ENCODE peak calls at places on chromosomes 7 and 10, in five cellular contexts. L, R, P, S and D are unnamed samples.

GRCh38 chr10:43225787-43226153 is 41.1 kb downstream of the RASGEF1A start:
- DNase-seq in L (no peak), R (no peak), P (no peak), S (no peak), D (no peak)

GRCh38 chr7:1323178-1324027 is 90.7 kb downstream of the UNCX start:
- DNase-seq in L (no peak), R (no peak), P (no peak), S (no peak), D (no peak)

GRCh38 chr10:101779544-101780186 is 3.6 kb downstream of the NPM3 start:
- DNase-seq in L (no peak), R (peak; percentile 73), P (peak; percentile 25), S (no peak), D (peak; percentile 87)

GRCh38 chr10:124372906-124373305 is 45.8 kb downstream of the OAT start:
- DNase-seq in L (no peak), R (no peak), P (no peak), S (no peak), D (no peak)

GRCh38 chr10:83555264-83555663 is 584.0 kb upstream of the GHITM start:
- DNase-seq in L (no peak), R (no peak), P (peak; percentile 23), S (no peak), D (no peak)

GRCh38 chr7:90916319-90916718 is 320.2 kb downstream of the CDK14 start:
- DNase-seq in L (no peak), R (no peak), P (no peak), S (no peak), D (peak; percentile 49)

GRCh38 chr7:140625908-140626868 is 14.4 kb downstream of the DENND2A start:
- DNase-seq in L (no peak), R (peak; percentile 83), P (no peak), S (no peak), D (peak; percentile 77)

GRCh38 chr7:1673581-1674102 is 3.6 kb downstream of the ELFN1 start:
- DNase-seq in L (no peak), R (no peak), P (no peak), S (no peak), D (no peak)

GRCh38 chr7:70618020-70618551 is 513.9 kb upstream of the GALNT17 start:
- DNase-seq in L (no peak), R (no peak), P (no peak), S (no peak), D (no peak)

GRCh38 chr7:151930026-151930653 is 26.1 kb upstream of the GALNTL5 start:
- DNase-seq in L (no peak), R (no peak), P (no peak), S (no peak), D (no peak)

GRCh38 chr7:94882891-94883290 is 24.5 kb upstream of the PPP1R9A start:
- DNase-seq in L (no peak), R (no peak), P (no peak), S (no peak), D (no peak)

GRCh38 chr10:122468923-122469781 is 7.8 kb downstream of the HTRA1 start:
- DNase-seq in L (peak; percentile 6), R (peak; percentile 88), P (no peak), S (no peak), D (no peak)

GRCh38 chr10:4073912-4074311 is 288.9 kb upstream of the KLF6 start:
- DNase-seq in L (no peak), R (no peak), P (no peak), S (no peak), D (no peak)

GRCh38 chr10:70255329-70256299 is 22.4 kb upstream of the PPA1 start:
- DNase-seq in L (peak; percentile 82), R (no peak), P (no peak), S (no peak), D (peak; percentile 37)

GRCh38 chr10:119489572-119490326 is 52.8 kb downstream of the RGS10 start:
- DNase-seq in L (peak; percentile 16), R (peak; percentile 55), P (no peak), S (peak; percentile 67), D (peak; percentile 85)

GRCh38 chr7:4790516-4790991 is 15.1 kb downstream of the AP5Z1 start:
- DNase-seq in L (no peak), R (no peak), P (no peak), S (no peak), D (no peak)

GRCh38 chr10:124737221-124737620 is 7.0 kb downstream of the FAM53B start:
- DNase-seq in L (no peak), R (no peak), P (no peak), S (no peak), D (no peak)

GRCh38 chr10:101131962-101132635 is 999 bp downstream of the TLX1 start:
- DNase-seq in L (no peak), R (no peak), P (no peak), S (no peak), D (peak; percentile 54)

GRCh38 chr7:36205844-36206243 is 52.8 kb downstream of the EEPD1 start:
- DNase-seq in L (no peak), R (no peak), P (no peak), S (no peak), D (no peak)

GRCh38 chr7:120933475-120933874 is 17.1 kb upstream of the ING3 start:
- DNase-seq in L (no peak), R (no peak), P (no peak), S (no peak), D (no peak)

GRCh38 chr10:101014966-101015581 is 15.5 kb downstream of the LZTS2 start:
- DNase-seq in L (no peak), R (peak; percentile 62), P (no peak), S (no peak), D (no peak)

GRCh38 chr7:120717166-120717565 is 140.8 kb downstream of the TSPAN12 start:
- DNase-seq in L (peak; percentile 6), R (no peak), P (no peak), S (no peak), D (no peak)

GRCh38 chr10:69684020-69684980 is 54.3 kb downstream of the FAM241B start:
- DNase-seq in L (peak; percentile 46), R (no peak), P (no peak), S (no peak), D (no peak)

GRCh38 chr10:57692255-57692980 is 575.3 kb downstream of the IPMK start:
- DNase-seq in L (no peak), R (peak; percentile 69), P (no peak), S (no peak), D (peak; percentile 59)

GRCh38 chr7:132709971-132710567 is 133.8 kb upstream of the PLXNA4 start:
- DNase-seq in L (peak; percentile 10), R (peak; percentile 25), P (no peak), S (peak; percentile 36), D (peak; percentile 74)

GRCh38 chr10:114541081-114541833 is 116.8 kb downstream of the ABLIM1 start:
- DNase-seq in L (no peak), R (no peak), P (no peak), S (no peak), D (no peak)

GRCh38 chr7:41870505-41871138 is 167.7 kb upstream of the INHBA start:
- DNase-seq in L (no peak), R (no peak), P (peak; percentile 53), S (no peak), D (no peak)

GRCh38 chr10:80996615-80997193 is 459.0 kb downstream of the SH2D4B start:
- DNase-seq in L (no peak), R (no peak), P (no peak), S (no peak), D (no peak)

GRCh38 chr10:22253578-22253882 is 35.7 kb upstream of the EBLN1 start:
- DNase-seq in L (no peak), R (no peak), P (no peak), S (no peak), D (peak; percentile 67)

GRCh38 chr7:951881-952547 is 2.5 kb downstream of the ADAP1 start:
- DNase-seq in L (no peak), R (no peak), P (no peak), S (no peak), D (no peak)

GRCh38 chr7:105932835-105933477 is 30.1 kb upstream of the CDHR3 start:
- DNase-seq in L (no peak), R (no peak), P (no peak), S (no peak), D (peak; percentile 56)

GRCh38 chr10:72133517-72133916 is 45.2 kb upstream of the SPOCK2 start:
- DNase-seq in L (peak; percentile 18), R (no peak), P (peak; percentile 92), S (no peak), D (no peak)

GRCh38 chr10:128161031-128161430 is 34.8 kb upstream of the MKI67 start:
- DNase-seq in L (no peak), R (no peak), P (no peak), S (no peak), D (no peak)

GRCh38 chr7:1433128-1433920 is 25.9 kb downstream of the MICALL2 start:
- DNase-seq in L (no peak), R (no peak), P (no peak), S (no peak), D (no peak)

GRCh38 chr7:134856141-134856540 is 76.7 kb downstream of the CALD1 start:
- DNase-seq in L (no peak), R (no peak), P (no peak), S (no peak), D (no peak)

DNA sequence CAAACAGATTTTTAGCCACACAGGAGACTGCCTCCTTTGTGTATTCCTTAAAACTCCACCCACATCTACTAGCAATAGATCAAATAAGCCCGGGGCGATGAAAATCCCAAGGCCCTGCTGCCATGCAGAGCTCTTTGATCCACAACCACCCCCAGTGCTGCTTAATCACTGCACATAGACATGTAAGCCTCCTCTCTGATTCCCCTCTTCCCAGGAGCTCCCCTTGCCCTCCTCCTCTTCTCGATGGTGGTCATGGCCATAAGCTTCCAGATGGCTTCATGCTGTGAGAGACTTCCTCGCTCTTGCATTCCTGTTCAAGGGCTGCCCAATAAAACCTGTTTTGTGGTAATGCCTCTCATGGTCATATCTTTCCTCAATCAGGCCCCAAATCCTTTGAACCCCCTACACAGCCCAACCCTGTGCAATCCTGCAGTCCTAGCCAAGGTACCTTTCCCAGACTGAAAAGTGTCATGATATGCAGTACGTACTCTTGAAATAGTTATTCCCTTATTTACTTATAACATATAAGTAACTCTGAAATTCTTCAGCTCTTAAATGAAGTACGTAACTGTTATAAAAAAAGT is 158.5 kb downstream of the CACNA2D1 start:
- DNase-seq in L (no peak), R (no peak), P (no peak), S (no peak), D (peak; percentile 27)
- H3K27ac ChIP-seq in L (no peak overlapping the region), R (no peak overlapping the region), P (no peak overlapping the region), S (no peak overlapping the region), D (no peak overlapping the region)

GRCh38 chr7:18535811-18536413 is 40.4 kb downstream of the HDAC9 start:
- DNase-seq in L (no peak), R (no peak), P (no peak), S (no peak), D (peak; percentile 62)
- TF ChIP-seq JUNB in L (no peak), R (no peak), P (no peak), S (no peak), D (no peak)

DNA sequence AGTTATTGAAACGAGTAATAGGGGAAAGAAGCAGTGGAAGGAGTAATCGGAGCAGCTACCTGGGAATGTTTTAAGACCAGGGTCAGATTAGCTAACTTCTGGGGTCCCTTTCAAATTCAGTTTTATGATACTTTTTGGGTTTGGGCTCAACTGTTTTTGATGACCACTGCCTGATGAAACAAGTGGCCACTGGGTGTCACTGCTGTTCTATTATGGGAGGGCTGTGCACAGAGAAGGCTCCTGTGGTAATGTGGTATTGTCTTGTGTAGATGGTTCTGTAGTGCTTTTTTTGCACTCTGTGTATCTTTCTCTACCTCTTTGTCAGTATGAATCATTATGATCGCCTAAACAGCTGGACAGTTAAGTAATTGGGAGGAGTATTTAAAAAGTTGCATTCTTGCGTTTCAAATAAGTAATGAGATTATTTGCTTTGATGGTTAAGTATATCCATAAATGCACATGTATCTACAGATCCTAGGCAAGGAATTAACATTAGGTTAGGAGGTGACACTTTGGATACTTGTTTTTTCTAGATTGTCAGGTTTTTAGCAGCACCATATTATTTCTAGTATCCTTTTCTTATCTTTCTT is 128.4 kb downstream of the ABCA13 start:
- DNase-seq in L (peak; percentile 47), R (peak; percentile 54), P (peak; percentile 17), S (peak; percentile 42), D (peak; percentile 74)
- H3K27ac ChIP-seq in L (no peak overlapping the region), R (no peak overlapping the region), P (no peak overlapping the region), S (no peak overlapping the region), D (peak overlapping the region; percentile 35)

GRCh38 chr7:79293655-79294142 is 159.8 kb downstream of the MAGI2 start:
- DNase-seq in L (peak; percentile 86), R (peak; percentile 96), P (no peak), S (no peak), D (no peak)
- TF ChIP-seq JUNB in L (no peak), R (peak; percentile 76), P (no peak), S (no peak), D (no peak)